ENCODE peak calls at places on chromosomes 1 and 21, in ten cellular contexts. X, R, P, T, N, E, Y, I, K and U are unnamed samples.

GRCh38 chr1:176950736-176951308 is 213.7 kb downstream of the ASTN1 start:
- DNase-seq in X (no peak), R (no peak), P (no peak), T (no peak), N (no peak), E (no peak), Y (no peak), I (no peak), K (no peak), U (no peak)

GRCh38 chr21:46562472-46562871 is 42.4 kb downstream of the S100B start:
- DNase-seq in X (no peak), R (no peak), P (no peak), T (no peak), N (no peak), E (no peak), Y (no peak), I (no peak), K (no peak), U (no peak)

GRCh38 chr1:234554157-234554477 is 55.9 kb downstream of the IRF2BP2 start:
- DNase-seq in X (no peak), R (no peak), P (no peak), T (no peak), N (no peak), E (no peak), Y (no peak), I (no peak), K (no peak), U (no peak)

GRCh38 chr1:183368213-183369108 is 49.7 kb downstream of the NMNAT2 start:
- DNase-seq in X (no peak), R (no peak), P (peak; percentile 4), T (no peak), N (no peak), E (no peak), Y (no peak), I (no peak), K (no peak), U (no peak)

GRCh38 chr1:64378826-64379225 is 91.1 kb upstream of the CACHD1 start:
- DNase-seq in X (no peak), R (no peak), P (no peak), T (no peak), N (no peak), E (no peak), Y (no peak), I (no peak), K (no peak), U (no peak)

GRCh38 chr21:28336299-28336698 is 656.4 kb downstream of the LTN1 start:
- DNase-seq in X (peak; percentile 68), R (no peak), P (no peak), T (peak; percentile 89), N (no peak), E (peak; percentile 92), Y (no peak), I (no peak), K (no peak), U (peak; percentile 92)

GRCh38 chr1:16053781-16054502 is 10.4 kb downstream of the CLCNKB start:
- DNase-seq in X (no peak), R (no peak), P (no peak), T (no peak), N (no peak), E (no peak), Y (no peak), I (no peak), K (no peak), U (no peak)

GRCh38 chr1:89607156-89607555 is 25.8 kb upstream of the LRRC8C start:
- DNase-seq in X (no peak), R (no peak), P (no peak), T (no peak), N (no peak), E (no peak), Y (no peak), I (peak; percentile 31), K (no peak), U (no peak)

GRCh38 chr1:9823693-9823942 is 147 bp downstream of the CLSTN1 start:
- DNase-seq in X (no peak), R (no peak), P (no peak), T (no peak), N (no peak), E (no peak), Y (no peak), I (no peak), K (no peak), U (no peak)

GRCh38 chr1:176852124-176852523 is 312.4 kb downstream of the ASTN1 start:
- DNase-seq in X (no peak), R (no peak), P (no peak), T (no peak), N (no peak), E (no peak), Y (no peak), I (no peak), K (no peak), U (no peak)

GRCh38 chr1:204574016-204574855 is 58.0 kb downstream of the MDM4 start:
- DNase-seq in X (no peak), R (no peak), P (no peak), T (no peak), N (no peak), E (no peak), Y (no peak), I (no peak), K (no peak), U (no peak)

GRCh38 chr1:57512386-57512785 is 88.5 kb upstream of the DAB1 start:
- DNase-seq in X (no peak), R (no peak), P (no peak), T (no peak), N (no peak), E (no peak), Y (no peak), I (no peak), K (no peak), U (no peak)

GRCh38 chr1:30138891-30139290 is 584.5 kb downstream of the MATN1 start:
- DNase-seq in X (no peak), R (no peak), P (no peak), T (no peak), N (no peak), E (no peak), Y (no peak), I (no peak), K (no peak), U (no peak)

GRCh38 chr1:155871390-155871789 is 12.0 kb downstream of the SYT11 start:
- DNase-seq in X (no peak), R (no peak), P (peak; percentile 88), T (no peak), N (no peak), E (no peak), Y (no peak), I (no peak), K (peak; percentile 25), U (peak; percentile 51)

GRCh38 chr1:236345728-236346127 is 48.4 kb upstream of the EDARADD start:
- DNase-seq in X (peak; percentile 6), R (no peak), P (no peak), T (no peak), N (peak; percentile 16), E (no peak), Y (no peak), I (no peak), K (no peak), U (no peak)

GRCh38 chr1:15948091-15948591 is 27.8 kb downstream of the ZBTB17 start:
- DNase-seq in X (peak; percentile 35), R (no peak), P (no peak), T (no peak), N (no peak), E (no peak), Y (no peak), I (no peak), K (no peak), U (no peak)

GRCh38 chr1:74160045-74160444 is 37.9 kb downstream of the LRRIQ3 start:
- DNase-seq in X (no peak), R (no peak), P (no peak), T (no peak), N (no peak), E (no peak), Y (no peak), I (no peak), K (no peak), U (no peak)

GRCh38 chr1:246602194-246602593 is 35.9 kb downstream of the CNST start:
- DNase-seq in X (peak; percentile 39), R (no peak), P (no peak), T (no peak), N (no peak), E (peak; percentile 22), Y (no peak), I (no peak), K (no peak), U (no peak)

GRCh38 chr1:43008425-43009108 is 49.9 kb upstream of the SLC2A1 start:
- DNase-seq in X (no peak), R (no peak), P (no peak), T (no peak), N (no peak), E (no peak), Y (no peak), I (no peak), K (no peak), U (no peak)

GRCh38 chr1:12157366-12158231 is 9.2 kb upstream of the TNFRSF1B start:
- DNase-seq in X (no peak), R (no peak), P (no peak), T (no peak), N (no peak), E (no peak), Y (peak; percentile 41), I (peak; percentile 54), K (no peak), U (no peak)

GRCh38 chr1:244006961-244007360 is 44.1 kb upstream of the ZBTB18 start:
- DNase-seq in X (no peak), R (no peak), P (no peak), T (no peak), N (no peak), E (no peak), Y (no peak), I (no peak), K (no peak), U (no peak)

GRCh38 chr1:240965581-240966091 is 353.7 kb upstream of the GREM2 start:
- DNase-seq in X (no peak), R (no peak), P (no peak), T (no peak), N (no peak), E (peak; percentile 1), Y (no peak), I (no peak), K (peak; percentile 29), U (no peak)